ENCODE peak calls at places on chromosomes 2 and 18, in eight cellular contexts. Y, A, Q, U, E, P, S and O are unnamed samples.

GRCh38 chr2:238855891-238856580 is 8.2 kb downstream of the TWIST2 start:
- DNase-seq in S (no peak), Q (no peak), Y (no peak), P (no peak), E (no peak), A (no peak), U (no peak), O (no peak)

GRCh38 chr2:79065176-79065575 is 22.6 kb downstream of the REG1B start:
- DNase-seq in Q (no peak), Y (no peak), P (no peak), U (no peak), S (no peak), A (no peak), E (no peak), O (no peak)

GRCh38 chr2:171522804-171523338 is 597 bp downstream of the CYBRD1 start:
- DNase-seq in P (no peak), Q (no peak), U (no peak), A (no peak), Y (peak; percentile 75), S (no peak), E (no peak), O (peak; percentile 69)

GRCh38 chr2:238286987-238287386 is 1.4 kb downstream of the PER2 start:
- DNase-seq in U (no peak), Y (no peak), P (no peak), S (no peak), A (no peak), E (no peak), Q (no peak), O (no peak)

GRCh38 chr2:101806123-101806522 is 108.6 kb downstream of the MAP4K4 start:
- DNase-seq in P (peak; percentile 35), U (peak; percentile 83), A (peak; percentile 16), Q (peak; percentile 53), Y (no peak), E (no peak), S (peak; percentile 57), O (peak; percentile 89)

GRCh38 chr2:12764075-12764722 is 47.5 kb downstream of the TRIB2 start:
- DNase-seq in Q (no peak), Y (no peak), E (no peak), A (no peak), P (no peak), S (no peak), U (peak; percentile 79), O (peak; percentile 23)

GRCh38 chr18:70422061-70422965 is 133.5 kb downstream of the SOCS6 start:
- DNase-seq in Y (no peak), E (no peak), A (peak; percentile 94), P (peak; percentile 35), Q (peak; percentile 96), U (peak; percentile 99), S (no peak), O (peak; percentile 87)

GRCh38 chr2:165524720-165525119 is 55.2 kb downstream of the CSRNP3 start:
- DNase-seq in P (no peak), S (no peak), U (no peak), E (no peak), A (no peak), Q (no peak), Y (no peak), O (no peak)

GRCh38 chr18:31876707-31877106 is 66.2 kb downstream of the TRAPPC8 start:
- DNase-seq in S (no peak), P (no peak), U (no peak), E (no peak), A (no peak), Y (no peak), Q (no peak), O (no peak)

DNA sequence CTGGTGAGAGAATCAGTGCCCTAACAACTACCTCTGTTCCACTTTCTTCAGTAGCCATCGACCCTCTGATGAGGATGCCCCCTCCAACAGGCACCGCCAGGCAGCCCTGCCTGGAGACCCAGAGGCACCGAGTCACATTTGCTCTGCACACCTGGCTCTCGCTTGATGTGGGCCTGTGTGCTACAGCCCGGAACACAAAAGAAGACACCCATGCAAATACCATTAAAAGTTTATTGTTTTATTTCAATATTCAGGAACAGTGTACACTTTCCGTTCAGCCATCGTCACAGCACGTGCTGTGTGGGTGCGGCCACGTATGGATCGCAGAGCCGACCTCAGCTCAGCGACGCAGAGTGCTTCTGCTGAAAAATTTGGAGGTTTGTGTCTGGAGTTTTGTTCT is 154.0 kb downstream of the MBP start:
- DNase-seq in E (no peak), U (no peak), Y (no peak), S (no peak), Q (no peak), P (no peak), A (no peak), O (no peak)
- TF ChIP-seq POLR2A in E (no peak), U (no peak), Y (no peak), S (no peak), Q (no peak), P (no peak), A (no peak), O (no peak)

GRCh38 chr2:237159006-237159897 is 73.6 kb downstream of the COPS8 start:
- DNase-seq in Q (no peak), A (no peak), E (no peak), Y (no peak), S (no peak), U (no peak), P (no peak), O (peak; percentile 29)
- TF ChIP-seq MAX in Q (no peak), A (no peak), E (no peak), Y (no peak), S (no peak), U (no peak), P (no peak), O (no peak)

GRCh38 chr18:47175895-47176575 is at the start of gene IER3IP1:
- DNase-seq in A (peak; percentile 86), U (peak; percentile 93), Y (peak; percentile 81), S (no peak), Q (peak; percentile 92), E (peak; percentile 27), P (peak; percentile 83), O (peak; percentile 91)
- TF ChIP-seq POLR2A in A (peak; percentile 71), U (peak; percentile 74), Y (peak; percentile 81), S (no peak), Q (peak; percentile 62), E (peak; percentile 89), P (peak; percentile 90), O (peak; percentile 52)

GRCh38 chr18:27861539-27861938 is 315.4 kb downstream of the CDH2 start:
- DNase-seq in S (no peak), P (no peak), Y (no peak), Q (no peak), U (no peak), A (no peak), E (no peak), O (no peak)
- TF ChIP-seq MAX in S (no peak), P (no peak), Y (no peak), Q (no peak), U (no peak), A (no peak), E (no peak), O (no peak)

GRCh38 chr2:73983322-73984202 is 1.1 kb upstream of the TET3 start:
- DNase-seq in E (no peak), U (no peak), A (peak; percentile 88), Y (no peak), P (peak; percentile 63), Q (peak; percentile 44), S (no peak), O (peak; percentile 86)
- TF ChIP-seq POLR2A in E (no peak), U (no peak), A (no peak), Y (peak; percentile 33), P (peak; percentile 56), Q (peak; percentile 29), S (no peak), O (no peak)

GRCh38 chr2:230429513-230429912 is 13.5 kb downstream of the SP100 start:
- DNase-seq in Q (no peak), P (no peak), S (no peak), Y (no peak), A (no peak), E (no peak), U (no peak), O (no peak)

GRCh38 chr2:230425377-230425776 is 9.4 kb downstream of the SP100 start:
- DNase-seq in A (no peak), S (no peak), Q (no peak), Y (no peak), P (no peak), U (no peak), E (no peak), O (no peak)

GRCh38 chr2:230422149-230422548 is 6.1 kb downstream of the SP100 start:
- DNase-seq in S (no peak), Q (no peak), Y (no peak), A (no peak), U (no peak), P (no peak), E (no peak), O (no peak)

GRCh38 chr2:230418341-230419016 is 2.5 kb downstream of the SP100 start:
- DNase-seq in A (no peak), Y (peak; percentile 16), P (no peak), Q (no peak), U (peak; percentile 82), S (no peak), E (no peak), O (peak; percentile 43)

DNA sequence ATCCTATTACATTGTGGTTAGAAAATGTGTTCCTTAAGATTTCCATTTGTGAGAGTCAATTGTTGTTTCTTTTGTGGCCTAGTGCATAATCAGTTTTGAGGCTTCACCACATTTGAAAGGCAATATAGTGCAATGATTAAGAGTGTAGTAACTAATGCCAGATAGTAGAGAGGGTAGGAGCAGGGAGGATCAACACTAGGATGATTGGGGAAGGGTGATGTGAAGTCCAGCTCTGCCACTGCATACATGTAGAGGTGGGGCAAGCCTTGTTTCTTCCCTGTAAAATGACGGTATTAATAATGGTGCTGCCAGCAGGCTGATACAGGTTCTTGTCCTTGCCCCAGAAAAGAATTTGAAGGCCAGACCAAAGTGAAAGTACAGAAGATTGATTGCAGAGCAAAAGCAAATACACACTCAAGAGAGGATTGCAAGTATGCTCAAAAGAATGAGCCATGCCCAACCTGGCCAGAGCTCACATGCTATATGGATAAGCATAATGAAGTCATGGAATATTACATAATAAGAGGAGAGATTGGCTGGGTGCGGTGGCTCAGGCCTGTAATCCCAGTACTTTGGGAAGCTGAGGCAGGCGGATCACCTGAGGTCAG is 8.0 kb downstream of the SP100 start:
- DNase-seq in A (no peak), Q (no peak), P (peak; percentile 79), E (no peak), S (no peak), U (no peak), Y (no peak), O (no peak)
- TF ChIP-seq MAX in A (no peak), Q (no peak), P (peak; percentile 35), E (no peak), S (no peak), U (no peak), Y (no peak), O (no peak)

GRCh38 chr2:20343128-20343527 is 7.5 kb downstream of the PUM2 start:
- DNase-seq in E (no peak), P (no peak), Y (no peak), U (no peak), Q (no peak), A (no peak), S (no peak), O (peak; percentile 44)
- TF ChIP-seq POLR2A in E (no peak), P (no peak), Y (no peak), U (no peak), Q (no peak), A (no peak), S (no peak), O (no peak)

GRCh38 chr18:30271716-30272115 is 770.8 kb downstream of the DSC3 start:
- DNase-seq in Y (no peak), S (no peak), Q (no peak), E (no peak), U (no peak), P (no peak), A (no peak), O (no peak)
- TF ChIP-seq MAX in Y (no peak), S (no peak), Q (no peak), E (no peak), U (no peak), P (no peak), A (no peak), O (no peak)